ENCODE peak calls at places on chromosomes 6 and 20, in eight cellular contexts. B is CD8-positive, alpha-beta T cell; S is H9; U is NCI-H226; W is activated T-cell treated with anti-CD3 and anti-CD28 coated beads for 24 hours; X is Daoy; O is AG08395; E is ELR. I is an unnamed sample.

GRCh38 chr6:135801755-135802154 is 49.7 kb upstream of the PDE7B start:
- DNase-seq in S (no peak), B (no peak), W (no peak), U (no peak), E (no peak), O (no peak), X (no peak), I (no peak)

GRCh38 chr6:16184129-16184528 is 54.3 kb upstream of the GMPR start:
- DNase-seq in B (no peak), U (no peak), E (peak; percentile 49), O (peak; percentile 26), W (no peak), S (peak; percentile 68), X (peak; percentile 51), I (no peak)

GRCh38 chr20:391041-391711 is 10.6 kb downstream of the TRIB3 start:
- DNase-seq in W (no peak), B (no peak), O (no peak), U (no peak), E (no peak), X (no peak), S (no peak), I (no peak)

GRCh38 chr20:22836211-22836610 is 198.9 kb upstream of the SSTR4 start:
- DNase-seq in E (peak; percentile 15), X (peak; percentile 22), W (no peak), S (no peak), O (no peak), U (peak; percentile 29), B (no peak), I (no peak)

GRCh38 chr6:106557837-106558236 is 71.5 kb downstream of the RTN4IP1 start:
- DNase-seq in B (no peak), U (no peak), E (peak; percentile 24), O (no peak), X (no peak), W (no peak), S (no peak), I (no peak)

GRCh38 chr6:157574851-157575424 is 193.9 kb downstream of the ZDHHC14 start:
- DNase-seq in W (no peak), S (no peak), X (no peak), B (no peak), O (no peak), U (no peak), E (no peak), I (no peak)

GRCh38 chr6:42017021-42017643 is 33.2 kb upstream of the TAF8 start:
- DNase-seq in U (peak; percentile 44), S (no peak), B (peak; percentile 31), O (peak; percentile 92), E (peak; percentile 82), W (no peak), X (peak; percentile 75), I (peak; percentile 71)

GRCh38 chr20:63702036-63702665 is 5.6 kb downstream of the ARFRP1 start:
- DNase-seq in S (no peak), E (no peak), O (no peak), U (no peak), W (no peak), X (no peak), B (no peak), I (no peak)

GRCh38 chr20:63253438-63254236 is 626 bp downstream of the NKAIN4 start:
- DNase-seq in S (peak; percentile 79), X (no peak), O (peak; percentile 21), W (no peak), U (no peak), E (no peak), B (no peak), I (no peak)

GRCh38 chr20:45338121-45339030 is 9.8 kb downstream of the SDC4 start:
- DNase-seq in E (peak; percentile 78), X (no peak), B (no peak), O (no peak), W (no peak), U (peak; percentile 34), S (no peak), I (no peak)

GRCh38 chr20:37979021-37979985 is 54.0 kb downstream of the TTI1 start:
- DNase-seq in X (no peak), E (no peak), W (no peak), U (no peak), B (no peak), S (no peak), O (no peak), I (no peak)

GRCh38 chr6:134630468-134631180 is 312.7 kb upstream of the SGK1 start:
- DNase-seq in E (no peak), U (no peak), O (no peak), X (no peak), B (no peak), S (no peak), W (no peak), I (no peak)

GRCh38 chr20:33733654-33734576 is 2.1 kb downstream of the ZNF341 start:
- DNase-seq in E (peak; percentile 79), X (peak; percentile 9), B (no peak), S (no peak), W (no peak), O (peak; percentile 83), U (peak; percentile 86), I (peak; percentile 52)

GRCh38 chr20:35311409-35311808 is 19.2 kb upstream of the FAM83C start:
- DNase-seq in O (no peak), U (peak; percentile 88), B (no peak), S (peak; percentile 49), E (peak; percentile 96), X (peak; percentile 87), W (peak; percentile 65), I (no peak)

GRCh38 chr6:56484669-56485068 is 158.0 kb downstream of the DST start:
- DNase-seq in O (no peak), E (peak; percentile 87), B (no peak), S (no peak), X (no peak), W (no peak), U (no peak), I (peak; percentile 9)

GRCh38 chr20:58142843-58143185 is 85.6 kb downstream of the ANKRD60 start:
- DNase-seq in B (no peak), O (no peak), U (no peak), E (no peak), W (no peak), X (no peak), S (peak; percentile 15), I (no peak)

GRCh38 chr20:17782768-17783167 is 83.0 kb downstream of the BANF2 start:
- DNase-seq in E (no peak), W (no peak), B (no peak), X (no peak), S (no peak), O (no peak), U (no peak), I (no peak)

GRCh38 chr6:116511424-116512131 is at the start of gene CALHM5:
- DNase-seq in E (peak; percentile 93), U (peak; percentile 79), B (no peak), X (peak; percentile 82), W (no peak), S (peak; percentile 36), O (peak; percentile 85), I (peak; percentile 19)

GRCh38 chr20:57478176-57478575 is 46.8 kb downstream of the CTCFL start:
- DNase-seq in E (no peak), O (no peak), B (no peak), S (no peak), U (no peak), X (no peak), W (no peak), I (no peak)

GRCh38 chr6:44486002-44486421 is 98.5 kb downstream of the CDC5L start:
- DNase-seq in O (no peak), U (peak; percentile 56), W (no peak), X (no peak), B (no peak), S (no peak), E (peak; percentile 91), I (no peak)

GRCh38 chr6:33367009-33367714 is 24.5 kb upstream of the KIFC1 start:
- DNase-seq in E (no peak), O (no peak), W (no peak), U (no peak), X (no peak), B (no peak), S (no peak), I (no peak)

GRCh38 chr6:109332748-109333147 is 49.5 kb downstream of the CD164 start:
- DNase-seq in S (no peak), B (no peak), E (no peak), U (no peak), X (no peak), W (no peak), O (no peak), I (no peak)

I was measured in H54.